ENCODE peak calls at places on chromosomes 4 and X, in four cellular contexts. I is GM12878, Y is SK-N-SH, E is K562. B is an unnamed sample.

GRCh38 chr4:184444215-184444952 is 30.0 kb downstream of the IRF2 start:
- DNase-seq in I (no peak), Y (no peak), E (no peak), B (no peak)

GRCh38 chrX:142891046-142891445 is 134.7 kb upstream of the SPANXN4 start:
- DNase-seq in I (no peak), Y (no peak), E (no peak), B (no peak)

GRCh38 chr4:85967872-85968271 is 392.0 kb downstream of the MAPK10 start:
- DNase-seq in I (no peak), Y (no peak), E (no peak), B (no peak)

GRCh38 chrX:69615323-69615722 is 590 bp upstream of the EDA start:
- DNase-seq in I (no peak), Y (peak), E (no peak), B (no peak)

GRCh38 chr4:83552924-83553323 is 17.0 kb downstream of the GPAT3 start:
- DNase-seq in I (no peak), Y (no peak), E (peak), B (no peak)

GRCh38 chr4:183118585-183118984 is 19.5 kb downstream of the WWC2 start:
- DNase-seq in I (no peak), Y (no peak), E (no peak), B (no peak)

GRCh38 chr4:9602389-9602914 is 158.2 kb downstream of the DEFB131A start:
- DNase-seq in I (no peak), Y (no peak), E (no peak), B (no peak)

GRCh38 chrX:41823402-41823801 is 99.4 kb downstream of the GPR82 start:
- DNase-seq in I (no peak), Y (no peak), E (no peak), B (peak)

GRCh38 chrX:3638280-3638873 is 75.1 kb downstream of the PRKX start:
- DNase-seq in I (peak), Y (peak), E (peak), B (peak)

GRCh38 chr4:40056722-40057539 is at the start of gene N4BP2:
- DNase-seq in I (peak), Y (peak), E (peak), B (peak)

GRCh38 chr4:142396279-142396678 is 449.8 kb downstream of the INPP4B start:
- DNase-seq in I (no peak), Y (no peak), E (no peak), B (no peak)

GRCh38 chr4:155900402-155900801 is 3.1 kb upstream of the TDO2 start:
- DNase-seq in I (no peak), Y (no peak), E (no peak), B (no peak)

GRCh38 chr4:72094054-72094780 is 62.4 kb downstream of the NPFFR2 start:
- DNase-seq in I (no peak), Y (no peak), E (no peak), B (no peak)

GRCh38 chrX:74526786-74527185 is 87.6 kb downstream of the RLIM start:
- DNase-seq in I (no peak), Y (no peak), E (no peak), B (no peak)

GRCh38 chrX:136525738-136526606 is 6.0 kb upstream of the VGLL1 start:
- DNase-seq in I (no peak), Y (no peak), E (peak), B (no peak)

GRCh38 chrX:127128282-127128681 is 308.8 kb downstream of the PRR32 start:
- DNase-seq in I (no peak), Y (no peak), E (no peak), B (no peak)

GRCh38 chr4:186068581-186069402 is at the start of gene TLR3:
- DNase-seq in I (no peak), Y (no peak), E (no peak), B (no peak)

GRCh38 chrX:38939067-38939466 is 137.8 kb downstream of the MID1IP1 start:
- DNase-seq in I (no peak), Y (no peak), E (no peak), B (no peak)

GRCh38 chrX:65866146-65866545 is 173.7 kb downstream of the VSIG4 start:
- DNase-seq in I (peak), Y (no peak), E (no peak), B (no peak)

GRCh38 chr4:164892018-164892417 is 15.0 kb downstream of the APELA start:
- DNase-seq in I (peak), Y (no peak), E (no peak), B (no peak)

GRCh38 chrX:81662381-81662780 is 460.5 kb downstream of the SH3BGRL start:
- DNase-seq in I (no peak), Y (no peak), E (no peak), B (no peak)

GRCh38 chr4:185115827-185116232 is 27.2 kb upstream of the SLC25A4 start:
- DNase-seq in I (no peak), Y (peak), E (peak), B (peak)

GRCh38 chr4:28391877-28392276 is 1531.2 kb downstream of the STIM2 start:
- DNase-seq in I (no peak), Y (no peak), E (no peak), B (no peak)

GRCh38 chr4:78379991-78380739 is 171.4 kb upstream of the ANXA3 start:
- DNase-seq in I (no peak), Y (no peak), E (no peak), B (no peak)

GRCh38 chr4:108834167-108834566 is 71.3 kb upstream of the ETNPPL start:
- DNase-seq in I (no peak), Y (no peak), E (peak), B (no peak)

GRCh38 chrX:1397441-1397840 is 5.5 kb upstream of the SLC25A6 start:
- DNase-seq in I (no peak), Y (no peak), E (no peak), B (no peak)

GRCh38 chr4:61760820-61761219 is 560.7 kb downstream of the ADGRL3 start:
- DNase-seq in I (no peak), Y (no peak), E (no peak), B (no peak)

GRCh38 chrX:81336455-81337144 is 134.7 kb downstream of the SH3BGRL start:
- DNase-seq in I (no peak), Y (no peak), E (no peak), B (no peak)

GRCh38 chrX:7088968-7089615 is 58.4 kb upstream of the STS start:
- DNase-seq in I (no peak), Y (no peak), E (peak), B (no peak)

GRCh38 chr4:124940387-124940786 is 227.9 kb upstream of the ANKRD50 start:
- DNase-seq in I (no peak), Y (no peak), E (no peak), B (no peak)

GRCh38 chrX:136880003-136880451 is 498 bp downstream of the RBMX start:
- DNase-seq in I (no peak), Y (peak), E (peak), B (no peak)

GRCh38 chr4:126213996-126214395 is 899.2 kb downstream of the FAT4 start:
- DNase-seq in I (no peak), Y (no peak), E (no peak), B (no peak)

DNA sequence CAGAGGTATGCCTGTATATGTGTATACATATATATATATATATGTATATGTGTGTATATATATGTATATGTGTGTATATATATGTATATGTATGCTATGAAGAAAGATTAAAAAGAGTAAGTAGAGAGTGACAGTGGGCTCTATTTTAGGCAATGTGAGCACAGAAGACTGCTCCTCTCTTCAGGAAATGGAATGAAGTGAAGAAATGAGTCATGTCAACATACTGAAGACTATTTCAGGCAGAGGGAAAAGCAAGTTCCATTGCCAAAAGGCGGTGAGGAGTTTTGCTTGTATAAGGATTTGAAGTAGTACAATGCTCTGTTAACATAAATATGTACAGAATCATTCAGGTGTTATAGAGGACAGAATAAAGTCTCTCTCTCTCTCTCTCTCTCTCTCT is 773.2 kb upstream of the FTHL17 start:
- DNase-seq in I (no peak), Y (no peak), E (no peak), B (no peak)
- TF ChIP-seq JUND in I (no peak), Y (no peak), E (no peak), B (no peak)

GRCh38 chr4:88446124-88446523 is 10.8 kb upstream of the HERC5 start:
- DNase-seq in I (no peak), Y (no peak), E (no peak), B (no peak)
- TF ChIP-seq FOXM1 in I (no peak), Y (no peak), E (no peak), B (no peak)

GRCh38 chr4:76874176-76874575 is 23.8 kb downstream of the SOWAHB start:
- DNase-seq in I (no peak), Y (peak), E (no peak), B (no peak)

GRCh38 chr4:76867880-76868655 is 29.9 kb downstream of the SOWAHB start:
- DNase-seq in I (no peak), Y (no peak), E (peak), B (no peak)

GRCh38 chr4:76867377-76867776 is 30.6 kb downstream of the SOWAHB start:
- DNase-seq in I (no peak), Y (no peak), E (no peak), B (no peak)

GRCh38 chr4:76866641-76867040 is 31.3 kb downstream of the SOWAHB start:
- DNase-seq in I (no peak), Y (no peak), E (no peak), B (no peak)

GRCh38 chr4:76872556-76872955 is 25.4 kb downstream of the SOWAHB start:
- DNase-seq in I (no peak), Y (no peak), E (no peak), B (no peak)
- TF ChIP-seq MXI1 in I (no peak), Y (no peak), E (no peak), B (no peak)

GRCh38 chrX:10166731-10167149 is 10.0 kb downstream of the CLCN4 start:
- DNase-seq in I (no peak), Y (no peak), E (no peak), B (peak)
- TF ChIP-seq JUND in I (no peak), Y (no peak), E (no peak), B (no peak)

DNA sequence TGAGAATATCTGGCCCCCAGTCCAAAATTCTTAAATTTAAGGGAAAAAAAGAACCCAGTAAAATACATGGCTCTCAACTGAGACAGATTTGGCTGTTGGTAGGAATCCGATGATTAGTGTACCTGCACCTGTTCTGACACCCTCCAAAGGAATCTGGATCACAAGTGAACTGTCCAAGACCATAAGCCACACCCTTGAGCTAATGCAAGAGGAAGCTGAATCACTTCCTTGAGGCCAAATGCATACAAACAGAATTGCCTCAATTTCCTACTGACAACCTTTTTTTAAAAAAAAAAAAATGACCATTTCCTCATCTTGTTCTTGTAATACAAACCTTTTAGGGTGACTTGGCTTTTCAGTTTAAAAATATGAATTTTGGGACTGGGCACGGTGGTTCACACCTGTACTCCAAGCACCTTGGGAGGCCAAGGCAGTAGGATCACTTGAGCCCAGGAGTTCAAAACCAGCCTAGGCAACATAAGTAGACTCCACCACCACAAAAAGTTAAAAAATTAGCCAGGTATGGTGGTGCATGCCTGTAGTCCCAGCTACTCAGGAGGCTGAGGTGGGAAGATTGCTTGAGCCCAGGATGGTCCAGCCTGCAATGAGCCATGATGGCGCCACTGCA is 10.7 kb upstream of the FBXL5 start:
- DNase-seq in I (no peak), Y (no peak), E (no peak), B (no peak)
- TF ChIP-seq FOXM1 in I (no peak), Y (no peak), E (no peak), B (no peak)

GRCh38 chrX:8987672-8988250 is 46.2 kb downstream of the FAM9B start:
- DNase-seq in I (no peak), Y (no peak), E (no peak), B (no peak)
- TF ChIP-seq MXI1 in I (no peak), Y (no peak), E (no peak), B (no peak)

DNA sequence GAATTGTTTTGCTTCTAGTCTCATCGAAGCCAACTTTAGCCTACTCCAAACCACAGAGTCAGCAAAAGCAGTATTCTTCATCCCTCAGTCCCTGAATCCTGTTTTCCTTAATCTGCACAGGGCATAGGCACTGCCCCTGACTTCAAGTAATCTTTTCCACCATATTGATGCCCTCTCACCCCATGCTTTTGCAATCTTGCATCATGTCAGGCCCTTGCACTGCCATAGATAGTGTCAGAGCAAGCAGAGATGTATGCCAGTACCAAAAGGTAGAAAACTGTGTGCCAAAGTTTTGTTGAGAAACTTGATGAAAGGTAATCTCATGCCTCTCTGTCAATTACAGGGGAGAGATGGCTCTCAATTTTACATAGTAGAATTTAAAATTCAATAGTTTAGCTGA is 131.1 kb downstream of the CFAP299 start:
- DNase-seq in I (no peak), Y (no peak), E (no peak), B (no peak)
- TF ChIP-seq JUND in I (no peak), Y (no peak), E (no peak), B (no peak)

GRCh38 chr4:48431401-48431800 is 51.7 kb upstream of the SLC10A4 start:
- DNase-seq in I (no peak), Y (no peak), E (no peak), B (no peak)
- TF ChIP-seq FOXM1 in I (no peak), Y (no peak), E (no peak), B (no peak)

B was measured in HepG2.